ENCODE peak calls at places on chromosomes 1 and 21, in seven cellular contexts. R, S, A, U, C, P and N are unnamed samples.

GRCh38 chr1:51320967-51321923 is 9.1 kb downstream of the TTC39A start:
- DNase-seq in R (no peak), S (no peak), A (no peak), U (no peak), C (no peak), P (peak; percentile 40), N (no peak)

GRCh38 chr1:201295861-201296260 is 12.6 kb downstream of the PKP1 start:
- DNase-seq in R (peak; percentile 27), S (peak; percentile 73), A (peak; percentile 40), U (no peak), C (peak; percentile 37), P (no peak), N (peak; percentile 84)

GRCh38 chr21:33419538-33420123 is 16.4 kb downstream of the IFNGR2 start:
- DNase-seq in R (no peak), S (peak; percentile 96), A (peak; percentile 74), U (no peak), C (no peak), P (no peak), N (peak; percentile 93)

GRCh38 chr1:27522860-27523665 is 33.1 kb upstream of the WASF2 start:
- DNase-seq in R (no peak), S (peak; percentile 56), A (peak; percentile 41), U (no peak), C (no peak), P (peak; percentile 68), N (no peak)

GRCh38 chr1:4379451-4380175 is 274.8 kb upstream of the AJAP1 start:
- DNase-seq in R (no peak), S (no peak), A (no peak), U (no peak), C (no peak), P (no peak), N (no peak)

GRCh38 chr1:49016030-49016991 is 239.6 kb upstream of the BEND5 start:
- DNase-seq in R (no peak), S (no peak), A (no peak), U (no peak), C (no peak), P (no peak), N (no peak)

GRCh38 chr1:193408782-193409293 is 222.4 kb upstream of the B3GALT2 start:
- DNase-seq in R (peak; percentile 76), S (peak; percentile 54), A (peak; percentile 98), U (peak; percentile 79), C (peak; percentile 20), P (peak; percentile 79), N (peak; percentile 59)

GRCh38 chr1:11431946-11432507 is 46.9 kb upstream of the DISP3 start:
- DNase-seq in R (no peak), S (no peak), A (no peak), U (no peak), C (no peak), P (no peak), N (no peak)

GRCh38 chr1:65418522-65419185 is 1.8 kb upstream of the LEPR start:
- DNase-seq in R (no peak), S (no peak), A (no peak), U (no peak), C (no peak), P (no peak), N (no peak)

GRCh38 chr1:114097109-114097508 is 56.6 kb downstream of the SYT6 start:
- DNase-seq in R (no peak), S (no peak), A (no peak), U (no peak), C (no peak), P (no peak), N (no peak)

GRCh38 chr1:24575905-24576587 is 20.2 kb downstream of the NCMAP start:
- DNase-seq in R (no peak), S (no peak), A (no peak), U (no peak), C (no peak), P (no peak), N (no peak)

GRCh38 chr21:41755258-41755933 is 11.5 kb downstream of the RIPK4 start:
- DNase-seq in R (no peak), S (no peak), A (no peak), U (no peak), C (no peak), P (no peak), N (no peak)

GRCh38 chr1:41361495-41362356 is 492 bp downstream of the FOXO6 start:
- DNase-seq in R (no peak), S (no peak), A (peak; percentile 11), U (no peak), C (no peak), P (peak; percentile 69), N (no peak)

GRCh38 chr1:71600023-71600422 is 519.2 kb upstream of the ZRANB2 start:
- DNase-seq in R (no peak), S (no peak), A (no peak), U (no peak), C (no peak), P (no peak), N (no peak)

GRCh38 chr1:16063226-16063829 is 10.1 kb downstream of the FAM131C start:
- DNase-seq in R (no peak), S (no peak), A (no peak), U (no peak), C (no peak), P (no peak), N (no peak)

GRCh38 chr21:17461582-17461981 is 51.3 kb upstream of the CXADR start:
- DNase-seq in R (no peak), S (peak; percentile 65), A (peak; percentile 71), U (no peak), C (no peak), P (no peak), N (peak; percentile 54)

GRCh38 chr21:32315511-32316362 is 17.1 kb downstream of the MRAP start:
- DNase-seq in R (no peak), S (no peak), A (no peak), U (no peak), C (no peak), P (no peak), N (no peak)

GRCh38 chr1:91553196-91553595 is 52.5 kb downstream of the CDC7 start:
- DNase-seq in R (peak; percentile 23), S (peak; percentile 92), A (peak; percentile 87), U (no peak), C (no peak), P (no peak), N (peak; percentile 69)

GRCh38 chr1:165851034-165851658 is 23.7 kb downstream of the UCK2 start:
- DNase-seq in R (no peak), S (peak; percentile 26), A (peak; percentile 38), U (no peak), C (no peak), P (no peak), N (peak; percentile 15)

GRCh38 chr1:58465825-58466617 is 80.5 kb downstream of the OMA1 start:
- DNase-seq in R (no peak), S (no peak), A (peak; percentile 41), U (no peak), C (no peak), P (no peak), N (no peak)

GRCh38 chr1:152946248-152946647 is 758 bp upstream of the SPRR5 start:
- DNase-seq in R (no peak), S (no peak), A (no peak), U (no peak), C (no peak), P (no peak), N (no peak)

GRCh38 chr1:95287825-95288224 is 53.8 kb downstream of the RWDD3 start:
- DNase-seq in R (no peak), S (no peak), A (no peak), U (no peak), C (no peak), P (peak; percentile 28), N (no peak)

GRCh38 chr1:84946631-84947030 is 50.3 kb downstream of the MCOLN2 start:
- DNase-seq in R (no peak), S (no peak), A (no peak), U (no peak), C (no peak), P (no peak), N (peak; percentile 42)

GRCh38 chr21:26900980-26901379 is 55.8 kb upstream of the ADAMTS1 start:
- DNase-seq in R (no peak), S (no peak), A (no peak), U (no peak), C (no peak), P (no peak), N (no peak)

GRCh38 chr1:21936366-21937031 is 611 bp downstream of the HSPG2 start:
- DNase-seq in R (no peak), S (no peak), A (no peak), U (no peak), C (no peak), P (no peak), N (peak; percentile 60)

DNA sequence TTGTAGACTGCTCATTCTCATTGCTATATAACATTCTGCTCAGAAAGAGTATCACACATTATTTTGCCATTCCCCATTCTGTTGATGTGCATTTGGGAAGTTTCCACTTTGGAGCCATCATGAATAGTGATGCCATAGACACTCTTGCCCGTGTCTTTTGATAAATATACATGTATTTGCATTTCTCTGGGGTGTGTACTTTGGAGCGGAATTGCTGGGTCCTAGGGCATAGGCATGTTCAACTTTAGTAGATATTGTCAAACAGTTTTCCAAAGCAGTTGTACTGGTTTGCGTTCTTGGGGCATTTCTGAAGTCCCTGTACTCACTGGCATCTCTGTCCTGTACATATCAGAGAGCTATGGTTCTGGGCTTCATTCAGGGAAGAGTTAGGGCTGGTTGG is 52.1 kb downstream of the PIK3CD start:
- DNase-seq in R (no peak), S (no peak), A (no peak), U (no peak), C (no peak), P (no peak), N (no peak)
- H3K4me3 ChIP-seq in R (no peak overlapping the region), S (no peak overlapping the region), A (no peak overlapping the region), U (no peak overlapping the region), C (no peak overlapping the region), P (no peak overlapping the region), N (no peak overlapping the region)

GRCh38 chr1:57424231-57425027 is 569 bp upstream of the DAB1 start:
- DNase-seq in R (no peak), S (peak; percentile 44), A (peak; percentile 19), U (peak; percentile 65), C (peak; percentile 5), P (peak; percentile 76), N (peak; percentile 20)
- TF ChIP-seq CTCF in R (peak; percentile 93), S (peak; percentile 68), A (peak; percentile 49), U (peak; percentile 37), C (peak; percentile 92), P (peak; percentile 85), N (peak; percentile 93)

GRCh38 chr1:1538989-1539309 is 1.5 kb downstream of the TMEM240 start:
- DNase-seq in R (no peak), S (no peak), A (no peak), U (no peak), C (no peak), P (no peak), N (no peak)
- H3K4me3 ChIP-seq in R (peak overlapping the region; percentile 66), S (peak overlapping the region; percentile 60), A (peak overlapping the region; percentile 58), U (peak overlapping the region; percentile 56), C (peak overlapping the region; percentile 55), P (no peak overlapping the region), N (peak overlapping the region; percentile 55)

DNA sequence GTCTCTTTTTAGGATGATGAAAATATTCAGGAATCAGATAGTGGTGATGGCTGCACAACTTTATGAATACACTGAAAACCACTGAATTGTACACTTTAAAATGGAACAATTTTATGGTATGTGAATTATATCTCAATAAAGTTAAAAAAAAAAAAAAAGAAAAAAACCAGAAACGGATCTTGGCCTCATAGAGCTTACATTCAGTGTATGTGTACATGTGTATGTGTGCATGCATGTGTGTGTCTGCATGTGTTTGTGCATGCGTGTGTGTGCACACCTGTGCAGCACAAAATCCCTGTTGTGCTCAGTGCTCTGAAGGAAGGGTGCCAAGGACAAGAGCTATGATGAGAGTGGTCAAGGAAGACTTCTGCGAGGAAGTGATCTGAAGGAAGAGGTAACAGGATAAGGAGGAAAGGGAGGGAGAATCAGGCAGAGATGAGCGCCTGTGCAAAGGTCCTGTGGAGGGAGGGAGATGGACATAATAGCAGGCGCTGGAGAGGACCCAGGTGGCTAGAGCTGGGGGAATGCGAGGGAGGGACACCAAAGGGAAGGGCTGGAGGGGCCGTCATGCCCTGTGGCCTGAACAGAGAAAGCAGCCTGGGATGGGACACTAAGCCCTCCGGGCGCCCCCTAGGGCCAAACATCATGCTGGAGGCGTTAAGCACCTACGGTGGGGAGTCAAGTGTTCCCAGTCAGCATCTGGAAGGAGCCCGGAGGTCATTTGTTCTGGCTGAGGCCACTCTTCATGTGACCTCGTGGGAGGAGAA is 25.2 kb downstream of the NKAIN1 start:
- DNase-seq in R (no peak), S (no peak), A (no peak), U (no peak), C (no peak), P (no peak), N (no peak)
- TF ChIP-seq CTCF in R (peak; percentile 16), S (no peak), A (peak; percentile 19), U (no peak), C (peak; percentile 20), P (no peak), N (no peak)